ENCODE peak calls at places on chromosomes 4 and X, in five cellular contexts. One of them, this sample, is unnamed.
A peak's percentile ranks its signal among the peaks of the same experiment; 100 is the strongest.

GRCh38 chr4:7880681-7881080 is 59.0 kb downstream of the AFAP1 start:
- DNase-seq in fibroblast of pulmonary artery: no peak
- DNase-seq in epithelial cell of proximal tubule: no peak
- DNase-seq in heart left ventricle: no peak
- DNase-seq in AG10803: no peak
- DNase-seq in this sample: no peak

GRCh38 chr4:174451897-174452296 is 70.4 kb downstream of the HPGD start:
- DNase-seq in fibroblast of pulmonary artery: no peak
- DNase-seq in AG10803: no peak
- DNase-seq in epithelial cell of proximal tubule: no peak
- DNase-seq in heart left ventricle: no peak
- DNase-seq in this sample: no peak

GRCh38 chr4:39036172-39036571 is 4.0 kb upstream of the TMEM156 start:
- DNase-seq in epithelial cell of proximal tubule: no peak
- DNase-seq in AG10803: no peak
- DNase-seq in fibroblast of pulmonary artery: peak; percentile 65
- DNase-seq in heart left ventricle: no peak
- DNase-seq in this sample: no peak

GRCh38 chr4:144399927-144400326 is 246.0 kb upstream of the HHIP start:
- DNase-seq in epithelial cell of proximal tubule: peak; percentile 82
- DNase-seq in AG10803: peak; percentile 44
- DNase-seq in fibroblast of pulmonary artery: peak; percentile 95
- DNase-seq in heart left ventricle: no peak
- DNase-seq in this sample: no peak

GRCh38 chrX:2552621-2553297 is 52.0 kb upstream of the DHRSX start:
- DNase-seq in epithelial cell of proximal tubule: peak; percentile 52
- DNase-seq in fibroblast of pulmonary artery: peak; percentile 19
- DNase-seq in AG10803: peak; percentile 98
- DNase-seq in heart left ventricle: no peak
- DNase-seq in this sample: no peak

GRCh38 chr4:112410364-112410763 is 105.6 kb downstream of the NEUROG2 start:
- DNase-seq in heart left ventricle: no peak
- DNase-seq in AG10803: no peak
- DNase-seq in epithelial cell of proximal tubule: no peak
- DNase-seq in fibroblast of pulmonary artery: no peak
- DNase-seq in this sample: no peak

GRCh38 chrX:76220856-76221255 is 48.0 kb downstream of the PBDC1 start:
- DNase-seq in AG10803: no peak
- DNase-seq in epithelial cell of proximal tubule: no peak
- DNase-seq in heart left ventricle: no peak
- DNase-seq in fibroblast of pulmonary artery: no peak
- DNase-seq in this sample: no peak

GRCh38 chr4:30495261-30496050 is 224.7 kb upstream of the PCDH7 start:
- DNase-seq in AG10803: no peak
- DNase-seq in epithelial cell of proximal tubule: no peak
- DNase-seq in heart left ventricle: no peak
- DNase-seq in fibroblast of pulmonary artery: no peak
- DNase-seq in this sample: no peak

GRCh38 chr4:143616771-143617170 is 83.7 kb downstream of the FREM3 start:
- DNase-seq in fibroblast of pulmonary artery: no peak
- DNase-seq in heart left ventricle: no peak
- DNase-seq in AG10803: peak; percentile 6
- DNase-seq in epithelial cell of proximal tubule: no peak
- DNase-seq in this sample: no peak

GRCh38 chr4:106587558-106587957 is 219.0 kb upstream of the GIMD1 start:
- DNase-seq in heart left ventricle: no peak
- DNase-seq in AG10803: peak; percentile 89
- DNase-seq in epithelial cell of proximal tubule: no peak
- DNase-seq in fibroblast of pulmonary artery: peak; percentile 80
- DNase-seq in this sample: no peak

GRCh38 chr4:86898562-86898961 is 6.3 kb upstream of the C4orf36 start:
- DNase-seq in AG10803: no peak
- DNase-seq in epithelial cell of proximal tubule: no peak
- DNase-seq in heart left ventricle: no peak
- DNase-seq in fibroblast of pulmonary artery: peak; percentile 39
- DNase-seq in this sample: no peak

GRCh38 chr4:602559-602942 is 22.8 kb upstream of the PDE6B start:
- DNase-seq in AG10803: no peak
- DNase-seq in fibroblast of pulmonary artery: peak; percentile 29
- DNase-seq in heart left ventricle: no peak
- DNase-seq in epithelial cell of proximal tubule: no peak
- DNase-seq in this sample: peak; percentile 71

GRCh38 chr4:74612837-74613236 is 167.9 kb downstream of the AREG start:
- DNase-seq in AG10803: no peak
- DNase-seq in fibroblast of pulmonary artery: no peak
- DNase-seq in epithelial cell of proximal tubule: no peak
- DNase-seq in heart left ventricle: no peak
- DNase-seq in this sample: no peak

GRCh38 chr4:80812145-80812544 is 218.4 kb upstream of the BMP3 start:
- DNase-seq in AG10803: no peak
- DNase-seq in epithelial cell of proximal tubule: no peak
- DNase-seq in heart left ventricle: no peak
- DNase-seq in fibroblast of pulmonary artery: no peak
- DNase-seq in this sample: no peak

GRCh38 chr4:41209187-41209586 is 5.2 kb downstream of the APBB2 start:
- DNase-seq in AG10803: peak; percentile 26
- DNase-seq in heart left ventricle: no peak
- DNase-seq in fibroblast of pulmonary artery: no peak
- DNase-seq in epithelial cell of proximal tubule: no peak
- DNase-seq in this sample: no peak

GRCh38 chr4:51851090-51851936 is 8.4 kb downstream of the DCUN1D4 start:
- DNase-seq in epithelial cell of proximal tubule: no peak
- DNase-seq in fibroblast of pulmonary artery: no peak
- DNase-seq in heart left ventricle: no peak
- DNase-seq in AG10803: no peak
- DNase-seq in this sample: no peak

GRCh38 chrX:148609766-148610698 is 109.6 kb downstream of the AFF2 start:
- DNase-seq in fibroblast of pulmonary artery: no peak
- DNase-seq in epithelial cell of proximal tubule: no peak
- DNase-seq in heart left ventricle: no peak
- DNase-seq in AG10803: no peak
- DNase-seq in this sample: no peak

GRCh38 chrX:15376956-15377355 is 7.3 kb downstream of the VEGFD start:
- DNase-seq in heart left ventricle: no peak
- DNase-seq in fibroblast of pulmonary artery: no peak
- DNase-seq in epithelial cell of proximal tubule: no peak
- DNase-seq in AG10803: peak; percentile 63
- DNase-seq in this sample: no peak

GRCh38 chrX:103404225-103405008 is 28.1 kb downstream of the BEX3 start:
- DNase-seq in fibroblast of pulmonary artery: peak; percentile 95
- DNase-seq in epithelial cell of proximal tubule: peak; percentile 73
- DNase-seq in heart left ventricle: peak; percentile 57
- DNase-seq in AG10803: peak; percentile 85
- DNase-seq in this sample: peak; percentile 68

DNA sequence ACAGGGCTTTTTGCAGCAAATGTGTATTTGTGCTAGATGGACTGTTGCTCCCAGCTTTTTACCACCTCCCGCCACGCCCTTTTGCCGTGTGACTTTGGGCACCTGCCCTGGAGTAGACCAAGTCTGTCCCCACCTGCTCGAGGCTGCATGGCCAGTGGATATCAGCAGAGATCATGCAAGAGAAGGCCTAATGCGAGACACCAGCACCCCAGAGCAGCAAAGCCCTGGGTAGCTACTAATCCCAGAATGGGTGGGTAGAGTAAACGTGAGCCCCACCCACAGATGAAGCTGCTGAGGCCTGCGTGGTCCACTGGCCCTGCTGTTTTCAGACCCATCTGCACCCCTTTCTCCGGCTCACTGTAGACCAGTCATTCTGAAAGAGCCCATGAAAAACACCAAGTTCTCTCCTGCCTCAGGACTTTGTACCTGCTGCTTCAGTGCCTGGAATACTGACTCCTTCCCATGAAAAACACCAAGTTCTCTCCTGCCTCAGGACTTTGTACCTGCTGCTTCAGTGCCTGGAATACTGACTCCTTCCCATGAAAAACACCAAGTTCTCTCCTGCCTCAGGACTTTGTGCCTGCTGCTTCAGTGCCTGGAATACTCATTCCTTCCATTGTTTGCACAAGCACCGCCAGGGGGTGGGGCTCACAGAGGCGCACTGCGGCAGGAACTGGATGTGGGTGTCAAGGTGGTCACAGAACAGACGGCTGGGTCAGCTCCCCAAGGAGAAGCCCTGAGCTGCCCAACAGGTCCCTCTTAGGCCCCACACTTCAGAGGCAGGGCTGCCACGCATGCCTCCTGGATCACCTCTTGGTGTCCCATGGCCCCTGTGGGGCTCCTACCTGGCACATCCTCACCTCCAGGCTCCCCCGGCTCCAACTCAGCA is 5.1 kb upstream of the TNIP2 start:
- DNase-seq in fibroblast of pulmonary artery: peak; percentile 27
- DNase-seq in AG10803: no peak
- DNase-seq in epithelial cell of proximal tubule: peak; percentile 20
- DNase-seq in heart left ventricle: no peak
- DNase-seq in this sample: peak; percentile 88
- TF ChIP-seq CTCF in fibroblast of pulmonary artery: peak; percentile 6
- TF ChIP-seq CTCF in AG10803: peak; percentile 9
- TF ChIP-seq CTCF in epithelial cell of proximal tubule: peak; percentile 43
- TF ChIP-seq CTCF in heart left ventricle: no peak
- TF ChIP-seq CTCF in this sample: no peak

GRCh38 chrX:66039916-66040315 is at the start of gene VSIG4:
- DNase-seq in fibroblast of pulmonary artery: no peak
- DNase-seq in heart left ventricle: peak; percentile 21
- DNase-seq in AG10803: no peak
- DNase-seq in epithelial cell of proximal tubule: no peak
- DNase-seq in this sample: no peak
- H3K4me3 ChIP-seq in fibroblast of pulmonary artery: no peak within 1 kb of the TSS
- H3K4me3 ChIP-seq in heart left ventricle: no peak within 1 kb of the TSS
- H3K4me3 ChIP-seq in AG10803: no peak within 1 kb of the TSS
- H3K4me3 ChIP-seq in epithelial cell of proximal tubule: no peak within 1 kb of the TSS
- H3K4me3 ChIP-seq in this sample: no peak within 1 kb of the TSS

DNA sequence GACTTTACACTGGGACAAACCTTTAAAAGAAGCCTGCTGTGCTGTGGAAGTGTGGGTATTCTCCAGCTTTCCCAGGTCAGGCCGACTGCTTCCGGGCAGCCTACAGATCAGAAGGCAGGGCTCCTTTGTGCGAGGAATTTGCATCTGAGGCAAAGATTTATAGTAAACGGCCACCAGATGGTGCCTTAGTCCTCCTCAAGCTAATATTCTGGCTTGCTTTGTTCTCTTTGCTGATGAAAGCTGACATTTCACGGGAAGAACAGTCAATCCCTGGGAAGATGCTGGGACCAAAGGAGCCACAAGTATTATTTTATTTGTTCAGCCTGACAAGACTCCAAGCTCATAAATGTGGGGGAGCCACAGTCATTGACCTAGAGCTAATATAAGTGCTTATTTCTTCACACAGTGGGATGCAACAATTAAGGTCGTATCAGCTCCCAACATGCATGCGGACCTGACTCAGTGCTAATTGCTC is 120.8 kb upstream of the TRIM2 start:
- DNase-seq in fibroblast of pulmonary artery: peak; percentile 84
- DNase-seq in epithelial cell of proximal tubule: peak; percentile 52
- DNase-seq in AG10803: peak; percentile 76
- DNase-seq in heart left ventricle: peak; percentile 26
- DNase-seq in this sample: peak; percentile 58
- TF ChIP-seq CTCF in fibroblast of pulmonary artery: peak; percentile 65
- TF ChIP-seq CTCF in epithelial cell of proximal tubule: peak; percentile 74
- TF ChIP-seq CTCF in AG10803: peak; percentile 76
- TF ChIP-seq CTCF in heart left ventricle: peak; percentile 53
- TF ChIP-seq CTCF in this sample: peak; percentile 21

GRCh38 chrX:72182924-72183323 is 1.4 kb downstream of the PIN4 start:
- DNase-seq in AG10803: no peak
- DNase-seq in heart left ventricle: no peak
- DNase-seq in fibroblast of pulmonary artery: no peak
- DNase-seq in epithelial cell of proximal tubule: no peak
- DNase-seq in this sample: no peak
- H3K4me3 ChIP-seq in AG10803: peak overlapping the region; percentile 89
- H3K4me3 ChIP-seq in heart left ventricle: no peak overlapping the region
- H3K4me3 ChIP-seq in fibroblast of pulmonary artery: peak overlapping the region; percentile 88
- H3K4me3 ChIP-seq in epithelial cell of proximal tubule: peak overlapping the region; percentile 80
- H3K4me3 ChIP-seq in this sample: no peak overlapping the region

This sample was measured in mucosa of descending colon.